ENCODE peak calls at places on chromosomes 6 and 20, in four cellular contexts. One of them, this sample, is unnamed.

GRCh38 chr6:163287626-163288025 is 126.9 kb upstream of the QKI start:
- DNase-seq in A549: no peak
- DNase-seq in K562: no peak
- DNase-seq in HepG2: no peak
- DNase-seq in this sample: no peak

GRCh38 chr6:153208706-153209105 is 77.6 kb upstream of the RGS17 start:
- DNase-seq in A549: no peak
- DNase-seq in HepG2: no peak
- DNase-seq in K562: no peak
- DNase-seq in this sample: no peak

GRCh38 chr6:111487656-111488055 is 4.6 kb upstream of the REV3L start:
- DNase-seq in A549: no peak
- DNase-seq in K562: no peak
- DNase-seq in HepG2: no peak
- DNase-seq in this sample: no peak

GRCh38 chr6:89596056-89596455 is 42.5 kb downstream of the LYRM2 start:
- DNase-seq in A549: no peak
- DNase-seq in K562: no peak
- DNase-seq in HepG2: no peak
- DNase-seq in this sample: no peak

GRCh38 chr6:3286641-3287171 is 28.0 kb downstream of the PSMG4 start:
- DNase-seq in HepG2: no peak
- DNase-seq in A549: no peak
- DNase-seq in K562: no peak
- DNase-seq in this sample: no peak

GRCh38 chr20:32301719-32302506 is 24.5 kb downstream of the KIF3B start:
- DNase-seq in HepG2: no peak
- DNase-seq in A549: no peak
- DNase-seq in K562: no peak
- DNase-seq in this sample: no peak

GRCh38 chr20:44407402-44408184 is 52.1 kb downstream of the HNF4A start:
- DNase-seq in HepG2: no peak
- DNase-seq in K562: peak; percentile 88
- DNase-seq in A549: peak; percentile 66
- DNase-seq in this sample: no peak

GRCh38 chr6:24761193-24761835 is 13.4 kb upstream of the GMNN start:
- DNase-seq in A549: no peak
- DNase-seq in K562: peak; percentile 40
- DNase-seq in HepG2: no peak
- DNase-seq in this sample: no peak

GRCh38 chr6:31479933-31480535 is 17.9 kb upstream of the MICB start:
- DNase-seq in K562: no peak
- DNase-seq in A549: no peak
- DNase-seq in HepG2: no peak
- DNase-seq in this sample: peak; percentile 24

GRCh38 chr20:50283922-50284810 is 93.5 kb downstream of the CEBPB start:
- DNase-seq in HepG2: peak; percentile 58
- DNase-seq in A549: peak; percentile 61
- DNase-seq in K562: peak; percentile 55
- DNase-seq in this sample: no peak

GRCh38 chr6:102118034-102118433 is 724.5 kb downstream of the GRIK2 start:
- DNase-seq in HepG2: no peak
- DNase-seq in A549: no peak
- DNase-seq in K562: no peak
- DNase-seq in this sample: no peak

GRCh38 chr6:129494099-129494498 is 215.9 kb downstream of the ARHGAP18 start:
- DNase-seq in A549: no peak
- DNase-seq in HepG2: no peak
- DNase-seq in K562: no peak
- DNase-seq in this sample: no peak

GRCh38 chr20:42697962-42698361 is 491.7 kb downstream of the PTPRT start:
- DNase-seq in A549: no peak
- DNase-seq in K562: no peak
- DNase-seq in HepG2: no peak
- DNase-seq in this sample: no peak

GRCh38 chr6:87925373-87926060 is 122.1 kb upstream of the SPACA1 start:
- DNase-seq in A549: no peak
- DNase-seq in K562: no peak
- DNase-seq in HepG2: no peak
- DNase-seq in this sample: no peak

GRCh38 chr6:87926072-87926471 is 121.6 kb upstream of the SPACA1 start:
- DNase-seq in K562: no peak
- DNase-seq in HepG2: no peak
- DNase-seq in A549: no peak
- DNase-seq in this sample: no peak

GRCh38 chr6:87923389-87924050 is 124.1 kb upstream of the SPACA1 start:
- DNase-seq in HepG2: no peak
- DNase-seq in K562: no peak
- DNase-seq in A549: no peak
- DNase-seq in this sample: no peak

GRCh38 chr6:87929843-87930288 is 117.8 kb upstream of the SPACA1 start:
- DNase-seq in A549: peak; percentile 75
- DNase-seq in K562: peak; percentile 66
- DNase-seq in HepG2: peak; percentile 78
- DNase-seq in this sample: peak; percentile 82

GRCh38 chr6:87926687-87927086 is 121.0 kb upstream of the SPACA1 start:
- DNase-seq in A549: no peak
- DNase-seq in K562: no peak
- DNase-seq in HepG2: no peak
- DNase-seq in this sample: no peak
- H3K4me1 ChIP-seq in A549: peaks cover 3% of the 10 kb centered on the region
- H3K4me1 ChIP-seq in K562: no peaks in the 10 kb centered on the region
- H3K4me1 ChIP-seq in HepG2: peaks cover 15% of the 10 kb centered on the region
- H3K4me1 ChIP-seq in this sample: no peaks in the 10 kb centered on the region

GRCh38 chr6:26554669-26555504 is 16.7 kb downstream of the HMGN4 start:
- DNase-seq in A549: no peak
- DNase-seq in HepG2: peak; percentile 69
- DNase-seq in K562: no peak
- DNase-seq in this sample: no peak
- TF ChIP-seq PHF8 in A549: no peak
- TF ChIP-seq PHF8 in HepG2: no peak
- TF ChIP-seq PHF8 in K562: no peak
- TF ChIP-seq PHF8 in this sample: no peak

GRCh38 chr20:47275548-47275947 is 81.0 kb downstream of the ZMYND8 start:
- DNase-seq in HepG2: no peak
- DNase-seq in A549: no peak
- DNase-seq in K562: no peak
- DNase-seq in this sample: no peak

GRCh38 chr20:47271216-47271615 is 85.3 kb downstream of the ZMYND8 start:
- DNase-seq in A549: no peak
- DNase-seq in HepG2: no peak
- DNase-seq in K562: no peak
- DNase-seq in this sample: no peak

GRCh38 chr20:47274449-47275108 is 81.9 kb downstream of the ZMYND8 start:
- DNase-seq in K562: no peak
- DNase-seq in HepG2: peak; percentile 71
- DNase-seq in A549: peak; percentile 93
- DNase-seq in this sample: no peak

GRCh38 chr20:47272893-47273590 is 83.5 kb downstream of the ZMYND8 start:
- DNase-seq in HepG2: peak; percentile 78
- DNase-seq in A549: peak; percentile 67
- DNase-seq in K562: peak; percentile 54
- DNase-seq in this sample: peak; percentile 7

GRCh38 chr20:47273591-47274235 is 82.8 kb downstream of the ZMYND8 start:
- DNase-seq in HepG2: no peak
- DNase-seq in A549: peak; percentile 13
- DNase-seq in K562: no peak
- DNase-seq in this sample: no peak
- H3K4me1 ChIP-seq in HepG2: peaks cover 23% of the 10 kb centered on the region
- H3K4me1 ChIP-seq in A549: peaks cover 68% of the 10 kb centered on the region
- H3K4me1 ChIP-seq in K562: peaks cover 5% of the 10 kb centered on the region
- H3K4me1 ChIP-seq in this sample: no peaks in the 10 kb centered on the region

GRCh38 chr20:47300071-47300470 is 56.4 kb downstream of the ZMYND8 start:
- DNase-seq in A549: no peak
- DNase-seq in HepG2: no peak
- DNase-seq in K562: no peak
- DNase-seq in this sample: no peak
- TF ChIP-seq PHF8 in A549: no peak
- TF ChIP-seq PHF8 in HepG2: no peak
- TF ChIP-seq PHF8 in K562: no peak
- TF ChIP-seq PHF8 in this sample: no peak

DNA sequence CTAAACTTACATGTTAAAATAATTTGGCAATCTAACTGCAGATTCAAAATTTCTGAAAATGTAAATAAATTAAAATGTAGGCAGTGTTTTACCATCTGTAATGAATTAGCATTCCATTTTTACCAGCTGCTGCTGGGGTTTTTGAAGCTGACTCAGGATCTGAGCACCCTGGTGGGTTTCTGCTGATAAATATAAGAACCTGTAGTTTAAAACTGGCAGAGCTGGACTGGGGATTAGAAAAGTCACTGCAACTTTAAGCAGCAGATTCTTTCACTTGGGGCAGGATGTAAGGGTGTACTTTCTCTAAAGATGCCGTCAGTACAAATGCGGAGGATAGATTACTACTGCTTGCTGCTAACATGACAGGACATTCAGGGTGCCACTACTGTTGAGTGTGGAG is 341.8 kb downstream of the CDKAL1 start:
- DNase-seq in HepG2: no peak
- DNase-seq in K562: no peak
- DNase-seq in A549: no peak
- DNase-seq in this sample: no peak
- H3K4me1 ChIP-seq in HepG2: peaks cover 51% of the 10 kb centered on the region
- H3K4me1 ChIP-seq in K562: no peaks in the 10 kb centered on the region
- H3K4me1 ChIP-seq in A549: peaks cover 36% of the 10 kb centered on the region
- H3K4me1 ChIP-seq in this sample: peaks cover 15% of the 10 kb centered on the region

GRCh38 chr20:13274311-13274965 is 53.4 kb downstream of the ISM1 start:
- DNase-seq in HepG2: no peak
- DNase-seq in A549: no peak
- DNase-seq in K562: no peak
- DNase-seq in this sample: peak; percentile 70
- TF ChIP-seq PHF8 in HepG2: no peak
- TF ChIP-seq PHF8 in A549: no peak
- TF ChIP-seq PHF8 in K562: no peak
- TF ChIP-seq PHF8 in this sample: no peak

This sample was measured in H1.